ENCODE peak calls at places on chromosome 11, in five cellular contexts. D, G, R, I and Q are unnamed samples.

GRCh38 chr11:68206211-68206610 is 6.9 kb downstream of the KMT5B start:
- DNase-seq in R (no peak), I (no peak), D (no peak), G (no peak), Q (no peak)

GRCh38 chr11:129451524-129451923 is 75.9 kb downstream of the BARX2 start:
- DNase-seq in I (no peak), G (peak; percentile 5), R (no peak), D (no peak), Q (no peak)

GRCh38 chr11:117193130-117194020 is 5.8 kb upstream of the TAGLN start:
- DNase-seq in G (no peak), D (no peak), R (no peak), I (no peak), Q (no peak)

GRCh38 chr11:61745796-61746653 is 6.4 kb upstream of the MYRF start:
- DNase-seq in I (no peak), G (no peak), R (no peak), D (no peak), Q (no peak)

GRCh38 chr11:11250470-11250869 is 102.6 kb downstream of the CSNK2A3 start:
- DNase-seq in D (no peak), G (no peak), R (no peak), I (no peak), Q (no peak)

GRCh38 chr11:68677432-68677831 is 6.9 kb upstream of the GAL start:
- DNase-seq in R (no peak), G (peak; percentile 41), D (peak; percentile 34), I (peak; percentile 53), Q (no peak)

GRCh38 chr11:60923326-60923725 is 934 bp upstream of the TMEM132A start:
- DNase-seq in R (no peak), G (no peak), D (no peak), I (no peak), Q (no peak)

GRCh38 chr11:70804174-70804855 is 406.0 kb downstream of the CTTN start:
- DNase-seq in G (no peak), R (no peak), I (no peak), D (no peak), Q (no peak)

GRCh38 chr11:119340335-119341221 is at the start of gene C1QTNF5:
- DNase-seq in D (peak; percentile 95), I (peak; percentile 89), G (no peak), R (no peak), Q (peak; percentile 95)

GRCh38 chr11:8863838-8864237 is 47.2 kb upstream of the AKIP1 start:
- DNase-seq in I (no peak), D (no peak), G (no peak), R (no peak), Q (no peak)

GRCh38 chr11:96393753-96394348 is 4.0 kb downstream of the JRKL start:
- DNase-seq in G (peak; percentile 20), R (no peak), I (no peak), D (no peak), Q (no peak)

GRCh38 chr11:86218125-86219081 is 26.1 kb upstream of the EED start:
- DNase-seq in D (peak; percentile 77), R (peak; percentile 74), G (peak; percentile 35), I (peak; percentile 56), Q (peak; percentile 54)